ENCODE peak calls at places on chromosomes 16 and 17, in ten cellular contexts. W is mucosa of gallbladder; B is activated T-helper 1 cell treated with anti-CD3 and anti-CD28 coated beads, Interleukin-2, amount 50 U/mL, for 16 hours; U is Caco-2; O is hepatic stellate cell; K is GOT3; A is effector CD8-positive, alpha-beta T cell; X is retinal pigment epithelial cell; F is HS-5; P is stimulated activated naive B cell treated with anti-CD40 and anti-IgM and Interleukin-4, amounts not matched to agents 10 μg/mL and 1 μg/mL and 100 μg/mL, for 72 hours. Q is an unnamed sample.

GRCh38 chr16:87705780-87706277 is 60.0 kb downstream of the KLHDC4 start:
- DNase-seq in K (no peak), B (no peak), X (no peak), F (no peak), U (no peak), O (no peak), P (no peak), A (no peak), W (no peak), Q (peak)

GRCh38 chr16:28321700-28322411 is 29.5 kb downstream of the SBK1 start:
- DNase-seq in P (peak), W (no peak), U (peak), K (no peak), O (peak), F (no peak), B (no peak), A (no peak), X (no peak), Q (no peak)

GRCh38 chr16:72241930-72242329 is 70.0 kb upstream of the PMFBP1 start:
- DNase-seq in P (no peak), F (peak), X (no peak), A (no peak), K (no peak), U (peak), B (no peak), O (peak), W (peak), Q (no peak)

GRCh38 chr16:50588276-50588675 is 40.1 kb downstream of the NKD1 start:
- DNase-seq in U (no peak), F (no peak), O (no peak), W (no peak), P (no peak), K (no peak), A (no peak), X (no peak), B (no peak), Q (no peak)

GRCh38 chr17:41835214-41835799 is 725 bp downstream of the NT5C3B start:
- DNase-seq in X (no peak), U (no peak), O (peak), P (no peak), B (no peak), F (no peak), A (no peak), K (no peak), W (no peak), Q (no peak)

GRCh38 chr17:53344778-53345177 is 477.9 kb upstream of the KIF2B start:
- DNase-seq in F (no peak), A (no peak), K (no peak), W (no peak), U (no peak), O (no peak), B (no peak), P (no peak), X (no peak), Q (no peak)

GRCh38 chr17:50926523-50926922 is 60.4 kb upstream of the TOB1 start:
- DNase-seq in K (no peak), F (no peak), W (no peak), P (no peak), U (no peak), O (no peak), A (no peak), B (no peak), X (no peak), Q (no peak)

GRCh38 chr16:4790871-4791270 is 2.7 kb upstream of the SEPTIN12 start:
- DNase-seq in F (no peak), U (no peak), W (no peak), A (no peak), B (no peak), X (no peak), K (no peak), O (no peak), P (no peak), Q (no peak)

GRCh38 chr17:17693253-17693954 is 12.1 kb downstream of the RAI1 start:
- DNase-seq in K (no peak), P (no peak), F (no peak), O (no peak), U (peak), X (no peak), W (peak), B (no peak), A (no peak), Q (no peak)

GRCh38 chr17:81307636-81308035 is 12.5 kb upstream of the SLC38A10 start:
- DNase-seq in F (no peak), K (no peak), W (no peak), A (no peak), X (no peak), O (no peak), B (no peak), P (no peak), U (no peak), Q (no peak)

GRCh38 chr17:58520843-58521430 is 6.5 kb upstream of the MTMR4 start:
- DNase-seq in P (no peak), U (peak), B (no peak), F (no peak), O (no peak), X (no peak), K (no peak), W (no peak), A (no peak), Q (no peak)

GRCh38 chr17:64491034-64491860 is 5.6 kb downstream of the POLG2 start:
- DNase-seq in O (no peak), U (peak), W (no peak), P (no peak), X (no peak), A (no peak), B (no peak), K (no peak), F (no peak), Q (no peak)

GRCh38 chr16:2784536-2785100 is 2.7 kb downstream of the PRSS33 start:
- DNase-seq in A (no peak), X (no peak), B (no peak), P (no peak), F (no peak), W (no peak), K (no peak), O (no peak), U (no peak), Q (no peak)

GRCh38 chr17:36532435-36532975 is 2.2 kb downstream of the MYO19 start:
- DNase-seq in A (no peak), U (no peak), W (peak), K (no peak), B (no peak), P (no peak), F (no peak), O (no peak), X (no peak), Q (no peak)

GRCh38 chr17:41581366-41582060 is 5.2 kb downstream of the KRT14 start:
- DNase-seq in P (no peak), X (no peak), A (no peak), W (no peak), B (no peak), F (no peak), U (no peak), K (no peak), O (no peak), Q (no peak)

GRCh38 chr16:69595127-69596036 is 29.6 kb downstream of the NFAT5 start:
- DNase-seq in O (peak), X (no peak), P (no peak), K (no peak), A (no peak), F (peak), W (no peak), U (no peak), B (no peak), Q (no peak)

GRCh38 chr17:70787721-70788120 is 618.4 kb downstream of the KCNJ2 start:
- DNase-seq in X (no peak), K (no peak), W (no peak), F (no peak), B (no peak), O (no peak), U (no peak), A (no peak), P (no peak), Q (no peak)

GRCh38 chr17:2854662-2855061 is 58.4 kb downstream of the RAP1GAP2 start:
- DNase-seq in K (no peak), X (no peak), F (no peak), U (no peak), W (peak), P (no peak), O (no peak), B (no peak), A (no peak), Q (no peak)

GRCh38 chr16:8519643-8520042 is 70.7 kb downstream of the TMEM114 start:
- DNase-seq in U (no peak), F (no peak), A (no peak), K (no peak), O (no peak), B (no peak), W (no peak), X (no peak), P (no peak), Q (no peak)

GRCh38 chr17:13765701-13766100 is 164.0 kb upstream of the HS3ST3A1 start:
- DNase-seq in O (no peak), W (no peak), F (no peak), K (no peak), U (no peak), B (no peak), P (no peak), X (no peak), A (no peak), Q (no peak)

GRCh38 chr17:39676198-39676819 is 8.1 kb downstream of the PNMT start:
- DNase-seq in K (no peak), F (no peak), P (peak), A (no peak), B (no peak), W (peak), X (no peak), U (no peak), O (no peak), Q (no peak)

GRCh38 chr16:84397090-84397489 is 28.8 kb downstream of the ATP2C2 start:
- DNase-seq in B (no peak), O (no peak), F (no peak), A (no peak), W (no peak), P (no peak), U (peak), K (no peak), X (no peak), Q (no peak)

GRCh38 chr16:81626181-81626674 is 152.9 kb upstream of the PLCG2 start:
- DNase-seq in K (no peak), F (no peak), U (no peak), B (no peak), W (no peak), P (no peak), A (no peak), O (no peak), X (no peak), Q (no peak)

GRCh38 chr16:29779474-29779873 is 1.4 kb downstream of the ZG16 start:
- DNase-seq in U (peak), B (no peak), P (no peak), X (no peak), A (no peak), O (no peak), K (no peak), F (no peak), W (no peak), Q (no peak)

GRCh38 chr17:79838541-79839274 is 532 bp downstream of the CBX4 start:
- DNase-seq in W (no peak), K (no peak), F (no peak), A (peak), U (peak), X (no peak), O (peak), B (no peak), P (peak), Q (peak)

Q was measured in NCI-H774.